ENCODE peak calls at places on chromosomes 7 and 10, in four cellular contexts. E is transverse colon, P is stomach, D is upper lobe of left lung. A is an unnamed sample.

GRCh38 chr10:64873959-64874358 is 1352.8 kb downstream of the REEP3 start:
- DNase-seq in D (no peak), E (no peak), P (no peak), A (no peak)

GRCh38 chr7:43872401-43873165 is 3.3 kb upstream of the MRPS24 start:
- DNase-seq in D (no peak), P (no peak), E (peak), A (peak)

GRCh38 chr10:49282306-49282705 is 16.7 kb upstream of the C10orf71 start:
- DNase-seq in P (no peak), E (no peak), D (no peak), A (no peak)

GRCh38 chr7:3028071-3028766 is 15.4 kb downstream of the CARD11 start:
- DNase-seq in D (peak), E (peak), P (peak), A (no peak)

GRCh38 chr7:139566075-139566474 is 42.6 kb downstream of the CLEC2L start:
- DNase-seq in P (no peak), E (no peak), D (no peak), A (peak)

GRCh38 chr7:22793593-22794462 is 28.8 kb downstream of the TOMM7 start:
- DNase-seq in P (no peak), E (no peak), D (no peak), A (no peak)

GRCh38 chr7:22663319-22663718 is 63.7 kb upstream of the IL6 start:
- DNase-seq in P (no peak), D (no peak), E (no peak), A (no peak)

GRCh38 chr7:29042893-29043292 is 84.8 kb upstream of the TRIL start:
- DNase-seq in D (no peak), E (no peak), P (peak), A (no peak)

GRCh38 chr10:43227911-43228782 is 38.7 kb downstream of the RASGEF1A start:
- DNase-seq in D (peak), E (peak), P (no peak), A (peak)

GRCh38 chr7:101096957-101097347 is 11.7 kb downstream of the TRIM56 start:
- DNase-seq in P (no peak), E (no peak), D (no peak), A (no peak)
- TF ChIP-seq POLR2A in P (no peak), E (no peak), D (no peak), A (no peak)

GRCh38 chr10:77049146-77049545 is 588.5 kb downstream of the KCNMA1 start:
- DNase-seq in D (no peak), P (no peak), E (no peak), A (no peak)
- TF ChIP-seq POLR2A in D (no peak), P (no peak), E (no peak), A (no peak)

GRCh38 chr7:79430391-79430790 is 23.1 kb downstream of the MAGI2 start:
- DNase-seq in P (no peak), E (no peak), D (no peak), A (no peak)
- TF ChIP-seq POLR2A in P (no peak), E (no peak), D (no peak), A (no peak)

DNA sequence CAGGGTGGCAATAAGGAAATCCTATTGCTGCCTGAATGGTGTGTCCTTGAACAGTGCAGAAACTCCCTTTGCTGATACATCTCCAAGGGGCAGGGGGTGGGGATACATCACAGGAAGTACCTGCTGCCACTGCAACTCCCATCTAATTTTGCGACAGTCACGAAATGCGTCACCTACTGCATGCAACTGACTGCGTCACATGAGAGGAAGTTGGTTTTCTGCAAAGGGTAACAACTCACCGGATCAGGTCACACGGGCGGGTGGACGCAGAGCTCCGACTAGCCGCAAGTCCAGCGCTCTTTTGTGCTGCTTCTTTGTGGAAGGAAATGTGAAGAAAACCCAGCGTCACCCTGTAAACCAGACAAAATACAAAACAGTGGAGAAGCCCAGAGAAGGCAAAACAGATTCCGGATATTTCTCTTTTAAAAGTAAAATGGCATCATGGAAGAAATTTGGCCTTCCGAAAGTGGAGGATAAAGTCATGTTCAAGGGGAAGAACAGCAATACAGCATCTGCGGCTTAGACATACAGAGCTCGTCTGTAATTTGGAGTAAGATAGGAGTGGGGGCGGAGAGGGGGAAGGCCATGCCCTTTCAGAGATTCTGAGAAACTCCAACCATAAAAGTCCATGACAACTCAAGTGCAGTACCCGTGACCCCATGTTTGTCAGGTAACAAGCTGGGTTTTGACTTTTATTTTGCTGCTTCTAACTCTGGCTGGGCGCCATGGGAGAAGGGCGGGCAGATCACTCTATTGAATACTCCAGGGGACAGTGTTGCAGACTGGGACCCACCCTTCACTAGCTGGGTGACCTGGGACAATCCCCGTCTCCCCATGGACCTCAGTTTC is 32.3 kb upstream of the PLEKHS1 start:
- DNase-seq in P (no peak), E (peak), D (no peak), A (no peak)
- TF ChIP-seq POLR2A in P (no peak), E (peak), D (no peak), A (no peak)

A was measured in heart left ventricle.